ENCODE peak calls at places on chromosomes 12 and 14, in five cellular contexts. One of them, this sample, is unnamed.

GRCh38 chr14:90781344-90781761 is 34.9 kb downstream of the TTC7B start:
- DNase-seq in HepG2: no peak
- DNase-seq in gastrocnemius medialis: no peak
- DNase-seq in fibroblast of mammary gland: peak
- DNase-seq in cardiac fibroblast: peak
- DNase-seq in this sample: peak

GRCh38 chr14:100140452-100141132 is 18.9 kb downstream of the DEGS2 start:
- DNase-seq in gastrocnemius medialis: no peak
- DNase-seq in fibroblast of mammary gland: peak
- DNase-seq in cardiac fibroblast: no peak
- DNase-seq in HepG2: peak
- DNase-seq in this sample: no peak

GRCh38 chr12:120721866-120722265 is 3.8 kb upstream of the ACADS start:
- DNase-seq in HepG2: no peak
- DNase-seq in gastrocnemius medialis: no peak
- DNase-seq in fibroblast of mammary gland: no peak
- DNase-seq in cardiac fibroblast: no peak
- DNase-seq in this sample: no peak

GRCh38 chr12:4766445-4766844 is 46.2 kb downstream of the GALNT8 start:
- DNase-seq in cardiac fibroblast: no peak
- DNase-seq in fibroblast of mammary gland: no peak
- DNase-seq in HepG2: no peak
- DNase-seq in gastrocnemius medialis: no peak
- DNase-seq in this sample: no peak

GRCh38 chr12:47891356-47891755 is 13.4 kb downstream of the VDR start:
- DNase-seq in HepG2: no peak
- DNase-seq in fibroblast of mammary gland: no peak
- DNase-seq in cardiac fibroblast: no peak
- DNase-seq in gastrocnemius medialis: no peak
- DNase-seq in this sample: no peak

GRCh38 chr12:12469386-12469785 is 93.3 kb downstream of the DUSP16 start:
- DNase-seq in gastrocnemius medialis: no peak
- DNase-seq in cardiac fibroblast: no peak
- DNase-seq in fibroblast of mammary gland: no peak
- DNase-seq in HepG2: no peak
- DNase-seq in this sample: no peak

GRCh38 chr14:21612324-21612723 is 22.4 kb downstream of the OR10G2 start:
- DNase-seq in fibroblast of mammary gland: no peak
- DNase-seq in gastrocnemius medialis: no peak
- DNase-seq in cardiac fibroblast: peak
- DNase-seq in HepG2: no peak
- DNase-seq in this sample: no peak

GRCh38 chr12:27237790-27238771 is 6.0 kb upstream of the STK38L start:
- DNase-seq in fibroblast of mammary gland: peak
- DNase-seq in gastrocnemius medialis: no peak
- DNase-seq in HepG2: no peak
- DNase-seq in cardiac fibroblast: peak
- DNase-seq in this sample: no peak

GRCh38 chr14:34065690-34066391 is 115.0 kb upstream of the EGLN3 start:
- DNase-seq in cardiac fibroblast: no peak
- DNase-seq in fibroblast of mammary gland: no peak
- DNase-seq in HepG2: no peak
- DNase-seq in gastrocnemius medialis: no peak
- DNase-seq in this sample: no peak

GRCh38 chr12:795305-795704 is 42.9 kb downstream of the WNK1 start:
- DNase-seq in cardiac fibroblast: no peak
- DNase-seq in HepG2: no peak
- DNase-seq in gastrocnemius medialis: no peak
- DNase-seq in fibroblast of mammary gland: no peak
- DNase-seq in this sample: no peak

GRCh38 chr12:122830517-122831214 is 4.6 kb upstream of the HIP1R start:
- DNase-seq in gastrocnemius medialis: no peak
- DNase-seq in cardiac fibroblast: peak
- DNase-seq in fibroblast of mammary gland: peak
- DNase-seq in HepG2: no peak
- DNase-seq in this sample: peak

GRCh38 chr12:115267464-115267863 is 583.5 kb upstream of the TBX3 start:
- DNase-seq in gastrocnemius medialis: no peak
- DNase-seq in HepG2: no peak
- DNase-seq in fibroblast of mammary gland: peak
- DNase-seq in cardiac fibroblast: no peak
- DNase-seq in this sample: no peak

GRCh38 chr12:93530358-93530757 is 42.1 kb upstream of the SOCS2 start:
- DNase-seq in cardiac fibroblast: peak
- DNase-seq in gastrocnemius medialis: no peak
- DNase-seq in HepG2: no peak
- DNase-seq in fibroblast of mammary gland: peak
- DNase-seq in this sample: no peak

GRCh38 chr12:53337998-53338397 is 1.8 kb upstream of the SP7 start:
- DNase-seq in HepG2: no peak
- DNase-seq in gastrocnemius medialis: no peak
- DNase-seq in cardiac fibroblast: no peak
- DNase-seq in fibroblast of mammary gland: no peak
- DNase-seq in this sample: no peak

GRCh38 chr12:50059440-50060119 is 2.2 kb downstream of the ASIC1 start:
- DNase-seq in HepG2: no peak
- DNase-seq in cardiac fibroblast: no peak
- DNase-seq in gastrocnemius medialis: no peak
- DNase-seq in fibroblast of mammary gland: no peak
- DNase-seq in this sample: no peak

GRCh38 chr12:64722835-64723234 is 36.4 kb downstream of the GNS start:
- DNase-seq in cardiac fibroblast: no peak
- DNase-seq in fibroblast of mammary gland: no peak
- DNase-seq in gastrocnemius medialis: no peak
- DNase-seq in HepG2: no peak
- DNase-seq in this sample: no peak

GRCh38 chr12:113912761-113913295 is 53.3 kb downstream of the RBM19 start:
- DNase-seq in fibroblast of mammary gland: peak
- DNase-seq in cardiac fibroblast: peak
- DNase-seq in HepG2: peak
- DNase-seq in gastrocnemius medialis: no peak
- DNase-seq in this sample: no peak

GRCh38 chr14:52272375-52272774 is 4.9 kb downstream of the PTGDR start:
- DNase-seq in gastrocnemius medialis: no peak
- DNase-seq in fibroblast of mammary gland: peak
- DNase-seq in HepG2: no peak
- DNase-seq in cardiac fibroblast: peak
- DNase-seq in this sample: no peak

GRCh38 chr12:96143392-96143791 is 50.8 kb upstream of the ELK3 start:
- DNase-seq in gastrocnemius medialis: no peak
- DNase-seq in HepG2: no peak
- DNase-seq in fibroblast of mammary gland: no peak
- DNase-seq in cardiac fibroblast: no peak
- DNase-seq in this sample: no peak

GRCh38 chr12:88035907-88036289 is 6.7 kb upstream of the C12orf50 start:
- DNase-seq in fibroblast of mammary gland: no peak
- DNase-seq in HepG2: no peak
- DNase-seq in gastrocnemius medialis: no peak
- DNase-seq in cardiac fibroblast: no peak
- DNase-seq in this sample: no peak

DNA sequence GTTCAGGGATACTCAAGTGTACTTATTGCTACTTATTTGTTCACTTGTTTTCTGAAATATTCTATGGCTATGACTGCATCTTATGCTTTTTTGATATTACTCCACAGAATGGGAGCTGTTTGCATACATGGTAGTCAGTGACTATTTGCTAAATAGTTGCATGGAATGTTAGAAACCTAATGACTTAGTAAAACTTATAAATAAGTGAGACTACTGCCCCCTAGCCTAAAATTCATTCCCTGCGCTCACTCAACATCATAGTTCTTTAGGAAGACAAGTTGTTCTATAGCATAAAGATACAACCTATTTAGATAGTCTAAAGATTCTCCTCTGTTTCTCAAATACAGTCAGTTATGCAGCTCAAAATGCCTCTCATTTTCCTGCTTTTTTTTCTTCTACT is 305.5 kb downstream of the CEP128 start:
- DNase-seq in cardiac fibroblast: peak
- DNase-seq in fibroblast of mammary gland: peak
- DNase-seq in gastrocnemius medialis: no peak
- DNase-seq in HepG2: no peak
- DNase-seq in this sample: no peak
- TF ChIP-seq CTCF in cardiac fibroblast: peak
- TF ChIP-seq CTCF in fibroblast of mammary gland: peak
- TF ChIP-seq CTCF in gastrocnemius medialis: no peak
- TF ChIP-seq CTCF in HepG2: peak
- TF ChIP-seq CTCF in this sample: peak

GRCh38 chr14:92656306-92656705 is 92.1 kb downstream of the LGMN start:
- DNase-seq in HepG2: no peak
- DNase-seq in gastrocnemius medialis: no peak
- DNase-seq in cardiac fibroblast: no peak
- DNase-seq in fibroblast of mammary gland: no peak
- DNase-seq in this sample: no peak

GRCh38 chr14:92655802-92656201 is 92.6 kb downstream of the LGMN start:
- DNase-seq in gastrocnemius medialis: no peak
- DNase-seq in cardiac fibroblast: no peak
- DNase-seq in HepG2: no peak
- DNase-seq in fibroblast of mammary gland: peak
- DNase-seq in this sample: no peak

GRCh38 chr14:92654206-92654901 is 94.1 kb downstream of the LGMN start:
- DNase-seq in fibroblast of mammary gland: no peak
- DNase-seq in gastrocnemius medialis: no peak
- DNase-seq in cardiac fibroblast: no peak
- DNase-seq in HepG2: no peak
- DNase-seq in this sample: no peak

GRCh38 chr14:92653162-92653651 is 95.2 kb downstream of the LGMN start:
- DNase-seq in fibroblast of mammary gland: no peak
- DNase-seq in cardiac fibroblast: no peak
- DNase-seq in HepG2: no peak
- DNase-seq in gastrocnemius medialis: no peak
- DNase-seq in this sample: no peak

GRCh38 chr14:92655372-92655771 is 93.1 kb downstream of the LGMN start:
- DNase-seq in HepG2: no peak
- DNase-seq in fibroblast of mammary gland: no peak
- DNase-seq in gastrocnemius medialis: no peak
- DNase-seq in cardiac fibroblast: no peak
- DNase-seq in this sample: no peak
- H3K4me3 ChIP-seq in HepG2: no peak
- H3K4me3 ChIP-seq in fibroblast of mammary gland: no peak
- H3K4me3 ChIP-seq in gastrocnemius medialis: no peak
- H3K4me3 ChIP-seq in cardiac fibroblast: no peak
- H3K4me3 ChIP-seq in this sample: no peak

GRCh38 chr14:32708134-32708533 is 230.5 kb upstream of the NPAS3 start:
- DNase-seq in gastrocnemius medialis: no peak
- DNase-seq in fibroblast of mammary gland: no peak
- DNase-seq in cardiac fibroblast: no peak
- DNase-seq in HepG2: no peak
- DNase-seq in this sample: no peak

GRCh38 chr14:32713856-32714255 is 224.8 kb upstream of the NPAS3 start:
- DNase-seq in cardiac fibroblast: no peak
- DNase-seq in HepG2: no peak
- DNase-seq in gastrocnemius medialis: no peak
- DNase-seq in fibroblast of mammary gland: no peak
- DNase-seq in this sample: no peak

GRCh38 chr14:32710351-32711102 is 228.2 kb upstream of the NPAS3 start:
- DNase-seq in cardiac fibroblast: peak
- DNase-seq in HepG2: no peak
- DNase-seq in gastrocnemius medialis: no peak
- DNase-seq in fibroblast of mammary gland: peak
- DNase-seq in this sample: no peak

GRCh38 chr14:32709072-32709471 is 229.6 kb upstream of the NPAS3 start:
- DNase-seq in gastrocnemius medialis: peak
- DNase-seq in HepG2: no peak
- DNase-seq in fibroblast of mammary gland: peak
- DNase-seq in cardiac fibroblast: peak
- DNase-seq in this sample: peak

GRCh38 chr14:32711103-32711680 is 227.5 kb upstream of the NPAS3 start:
- DNase-seq in fibroblast of mammary gland: peak
- DNase-seq in HepG2: peak
- DNase-seq in gastrocnemius medialis: no peak
- DNase-seq in cardiac fibroblast: peak
- DNase-seq in this sample: no peak
- TF ChIP-seq CTCF in fibroblast of mammary gland: peak
- TF ChIP-seq CTCF in HepG2: peak
- TF ChIP-seq CTCF in gastrocnemius medialis: peak
- TF ChIP-seq CTCF in cardiac fibroblast: peak
- TF ChIP-seq CTCF in this sample: peak

GRCh38 chr12:51705450-51705849 is 114.4 kb downstream of the SCN8A start:
- DNase-seq in fibroblast of mammary gland: peak
- DNase-seq in cardiac fibroblast: peak
- DNase-seq in HepG2: no peak
- DNase-seq in gastrocnemius medialis: no peak
- DNase-seq in this sample: no peak
- H3K4me3 ChIP-seq in fibroblast of mammary gland: no peak
- H3K4me3 ChIP-seq in cardiac fibroblast: no peak
- H3K4me3 ChIP-seq in HepG2: no peak
- H3K4me3 ChIP-seq in gastrocnemius medialis: no peak
- H3K4me3 ChIP-seq in this sample: no peak

DNA sequence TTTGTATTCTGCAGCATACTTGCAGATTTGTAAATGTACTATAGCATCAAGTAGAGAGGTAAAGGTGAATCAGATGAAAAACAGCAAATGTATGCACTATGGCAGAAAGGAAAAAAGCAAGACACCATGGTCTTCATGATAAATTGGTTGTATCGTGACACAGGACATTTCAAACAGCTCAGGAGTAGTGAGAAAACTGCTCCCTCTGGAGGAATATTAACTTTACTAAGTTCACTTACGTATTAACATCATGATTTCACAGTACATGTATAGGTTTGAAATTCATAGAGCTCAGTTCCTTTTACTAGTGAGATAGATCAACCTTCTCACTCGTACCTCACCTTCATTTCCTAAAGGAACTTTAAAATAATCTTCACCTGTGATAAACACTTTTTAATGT is 6.5 kb downstream of the MBIP start:
- DNase-seq in fibroblast of mammary gland: no peak
- DNase-seq in cardiac fibroblast: no peak
- DNase-seq in HepG2: peak
- DNase-seq in gastrocnemius medialis: no peak
- DNase-seq in this sample: no peak
- TF ChIP-seq CTCF in fibroblast of mammary gland: peak
- TF ChIP-seq CTCF in cardiac fibroblast: no peak
- TF ChIP-seq CTCF in HepG2: peak
- TF ChIP-seq CTCF in gastrocnemius medialis: no peak
- TF ChIP-seq CTCF in this sample: no peak

GRCh38 chr12:105089817-105090216 is 5.6 kb upstream of the ALDH1L2 start:
- DNase-seq in cardiac fibroblast: no peak
- DNase-seq in HepG2: no peak
- DNase-seq in fibroblast of mammary gland: no peak
- DNase-seq in gastrocnemius medialis: no peak
- DNase-seq in this sample: no peak

GRCh38 chr12:105091495-105092206 is 7.4 kb upstream of the ALDH1L2 start:
- DNase-seq in cardiac fibroblast: no peak
- DNase-seq in HepG2: no peak
- DNase-seq in gastrocnemius medialis: no peak
- DNase-seq in fibroblast of mammary gland: no peak
- DNase-seq in this sample: no peak

GRCh38 chr12:105090361-105090760 is 6.1 kb upstream of the ALDH1L2 start:
- DNase-seq in fibroblast of mammary gland: no peak
- DNase-seq in cardiac fibroblast: no peak
- DNase-seq in HepG2: no peak
- DNase-seq in gastrocnemius medialis: no peak
- DNase-seq in this sample: no peak

GRCh38 chr12:105092336-105092735 is 8.1 kb upstream of the ALDH1L2 start:
- DNase-seq in HepG2: no peak
- DNase-seq in gastrocnemius medialis: no peak
- DNase-seq in cardiac fibroblast: no peak
- DNase-seq in fibroblast of mammary gland: no peak
- DNase-seq in this sample: no peak
- H3K4me3 ChIP-seq in HepG2: no peak
- H3K4me3 ChIP-seq in gastrocnemius medialis: no peak
- H3K4me3 ChIP-seq in cardiac fibroblast: no peak
- H3K4me3 ChIP-seq in fibroblast of mammary gland: no peak
- H3K4me3 ChIP-seq in this sample: no peak